ENCODE peak calls at places on chromosomes 13 and 19, in eight cellular contexts. One of them, this sample, is unnamed.

GRCh38 chr19:46528601-46529447 is 33.2 kb upstream of the PNMA8B start:
- DNase-seq in progenitor cell of endocrine pancreas: no peak
- DNase-seq in fibroblast of pulmonary artery: no peak
- DNase-seq in AG04450: no peak
- DNase-seq in fibroblast of the aortic adventitia: no peak
- DNase-seq in uterus: no peak
- DNase-seq in omental fat pad: no peak
- DNase-seq in left ventricle myocardium inferior: no peak
- DNase-seq in this sample: no peak

GRCh38 chr13:99465454-99465853 is 35.8 kb upstream of the TM9SF2 start:
- DNase-seq in omental fat pad: no peak
- DNase-seq in uterus: no peak
- DNase-seq in fibroblast of pulmonary artery: no peak
- DNase-seq in left ventricle myocardium inferior: no peak
- DNase-seq in fibroblast of the aortic adventitia: no peak
- DNase-seq in progenitor cell of endocrine pancreas: no peak
- DNase-seq in AG04450: no peak
- DNase-seq in this sample: no peak

GRCh38 chr13:56752630-56753029 is 388.1 kb upstream of the PRR20A start:
- DNase-seq in uterus: no peak
- DNase-seq in fibroblast of the aortic adventitia: no peak
- DNase-seq in left ventricle myocardium inferior: no peak
- DNase-seq in AG04450: no peak
- DNase-seq in omental fat pad: no peak
- DNase-seq in progenitor cell of endocrine pancreas: no peak
- DNase-seq in fibroblast of pulmonary artery: no peak
- DNase-seq in this sample: no peak

GRCh38 chr13:113927661-113928581 is 46.0 kb downstream of the C13orf46 start:
- DNase-seq in left ventricle myocardium inferior: peak
- DNase-seq in progenitor cell of endocrine pancreas: no peak
- DNase-seq in uterus: peak
- DNase-seq in omental fat pad: peak
- DNase-seq in AG04450: peak
- DNase-seq in fibroblast of pulmonary artery: peak
- DNase-seq in fibroblast of the aortic adventitia: peak
- DNase-seq in this sample: peak

GRCh38 chr13:27713767-27714166 is 78.5 kb upstream of the GSX1 start:
- DNase-seq in fibroblast of the aortic adventitia: no peak
- DNase-seq in fibroblast of pulmonary artery: no peak
- DNase-seq in uterus: no peak
- DNase-seq in progenitor cell of endocrine pancreas: no peak
- DNase-seq in AG04450: no peak
- DNase-seq in omental fat pad: no peak
- DNase-seq in left ventricle myocardium inferior: no peak
- DNase-seq in this sample: no peak

GRCh38 chr19:3984584-3984907 is 717 bp downstream of the EEF2 start:
- DNase-seq in fibroblast of pulmonary artery: no peak
- DNase-seq in uterus: no peak
- DNase-seq in left ventricle myocardium inferior: no peak
- DNase-seq in progenitor cell of endocrine pancreas: no peak
- DNase-seq in AG04450: no peak
- DNase-seq in fibroblast of the aortic adventitia: no peak
- DNase-seq in omental fat pad: no peak
- DNase-seq in this sample: no peak

GRCh38 chr19:27758626-27759505 is 1454.1 kb downstream of the UQCRFS1 start:
- DNase-seq in omental fat pad: no peak
- DNase-seq in fibroblast of pulmonary artery: no peak
- DNase-seq in AG04450: no peak
- DNase-seq in progenitor cell of endocrine pancreas: no peak
- DNase-seq in left ventricle myocardium inferior: no peak
- DNase-seq in uterus: no peak
- DNase-seq in fibroblast of the aortic adventitia: no peak
- DNase-seq in this sample: no peak

GRCh38 chr13:44388427-44388826 is 14.8 kb downstream of the SERP2 start:
- DNase-seq in progenitor cell of endocrine pancreas: no peak
- DNase-seq in fibroblast of pulmonary artery: no peak
- DNase-seq in uterus: no peak
- DNase-seq in AG04450: no peak
- DNase-seq in omental fat pad: no peak
- DNase-seq in left ventricle myocardium inferior: peak
- DNase-seq in fibroblast of the aortic adventitia: no peak
- DNase-seq in this sample: no peak

GRCh38 chr19:36838784-36839324 is 667 bp upstream of the ZNF790 start:
- DNase-seq in progenitor cell of endocrine pancreas: no peak
- DNase-seq in fibroblast of the aortic adventitia: no peak
- DNase-seq in left ventricle myocardium inferior: no peak
- DNase-seq in omental fat pad: no peak
- DNase-seq in uterus: no peak
- DNase-seq in fibroblast of pulmonary artery: no peak
- DNase-seq in AG04450: no peak
- DNase-seq in this sample: no peak

GRCh38 chr13:65336106-65336603 is 1894.0 kb downstream of the PCDH9 start:
- DNase-seq in uterus: no peak
- DNase-seq in progenitor cell of endocrine pancreas: no peak
- DNase-seq in left ventricle myocardium inferior: no peak
- DNase-seq in fibroblast of pulmonary artery: no peak
- DNase-seq in AG04450: no peak
- DNase-seq in fibroblast of the aortic adventitia: no peak
- DNase-seq in omental fat pad: no peak
- DNase-seq in this sample: no peak

GRCh38 chr19:8468761-8469458 is 24.1 kb downstream of the HNRNPM start:
- DNase-seq in fibroblast of pulmonary artery: no peak
- DNase-seq in fibroblast of the aortic adventitia: peak
- DNase-seq in progenitor cell of endocrine pancreas: no peak
- DNase-seq in left ventricle myocardium inferior: no peak
- DNase-seq in omental fat pad: no peak
- DNase-seq in AG04450: peak
- DNase-seq in uterus: no peak
- DNase-seq in this sample: peak

DNA sequence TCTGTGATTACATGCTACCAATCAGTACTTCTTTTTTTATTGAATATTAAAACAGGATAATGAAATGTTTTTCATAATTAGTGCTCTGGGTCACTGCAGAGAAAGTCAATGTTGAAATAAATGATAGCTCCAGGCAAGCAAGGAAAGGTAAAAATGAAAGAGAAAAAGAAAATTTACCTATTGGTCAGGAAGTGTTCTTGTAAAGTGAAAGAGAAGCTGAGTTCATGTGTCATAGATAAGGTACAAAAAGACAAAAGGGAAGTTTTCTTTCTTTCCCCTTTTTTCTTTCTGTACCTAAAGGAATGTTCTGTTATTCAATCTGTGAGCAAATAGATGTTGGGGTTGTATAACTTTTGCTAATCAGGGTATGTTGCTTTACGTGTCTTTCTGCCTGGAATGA is 197.0 kb downstream of the PCDH9 start:
- DNase-seq in omental fat pad: no peak
- DNase-seq in left ventricle myocardium inferior: no peak
- DNase-seq in AG04450: no peak
- DNase-seq in uterus: no peak
- DNase-seq in progenitor cell of endocrine pancreas: no peak
- DNase-seq in fibroblast of pulmonary artery: no peak
- DNase-seq in fibroblast of the aortic adventitia: no peak
- DNase-seq in this sample: no peak
- TF ChIP-seq CTCF in omental fat pad: no peak
- TF ChIP-seq CTCF in left ventricle myocardium inferior: no peak
- TF ChIP-seq CTCF in AG04450: no peak
- TF ChIP-seq CTCF in uterus: no peak
- TF ChIP-seq CTCF in progenitor cell of endocrine pancreas: no peak
- TF ChIP-seq CTCF in fibroblast of pulmonary artery: no peak
- TF ChIP-seq CTCF in fibroblast of the aortic adventitia: no peak
- TF ChIP-seq CTCF in this sample: no peak

GRCh38 chr13:26221399-26221720 is 754 bp downstream of the RNF6 start:
- DNase-seq in progenitor cell of endocrine pancreas: no peak
- DNase-seq in fibroblast of pulmonary artery: no peak
- DNase-seq in uterus: no peak
- DNase-seq in fibroblast of the aortic adventitia: no peak
- DNase-seq in omental fat pad: no peak
- DNase-seq in AG04450: no peak
- DNase-seq in left ventricle myocardium inferior: no peak
- DNase-seq in this sample: no peak

GRCh38 chr13:26219726-26220125 is 2.4 kb downstream of the RNF6 start:
- DNase-seq in fibroblast of pulmonary artery: no peak
- DNase-seq in left ventricle myocardium inferior: no peak
- DNase-seq in uterus: no peak
- DNase-seq in omental fat pad: no peak
- DNase-seq in AG04450: no peak
- DNase-seq in progenitor cell of endocrine pancreas: no peak
- DNase-seq in fibroblast of the aortic adventitia: peak
- DNase-seq in this sample: peak

GRCh38 chr13:26222523-26223046 is 471 bp upstream of the RNF6 start:
- DNase-seq in left ventricle myocardium inferior: no peak
- DNase-seq in fibroblast of pulmonary artery: no peak
- DNase-seq in AG04450: no peak
- DNase-seq in omental fat pad: no peak
- DNase-seq in uterus: no peak
- DNase-seq in progenitor cell of endocrine pancreas: no peak
- DNase-seq in fibroblast of the aortic adventitia: no peak
- DNase-seq in this sample: no peak

GRCh38 chr13:26220575-26220974 is 1.5 kb downstream of the RNF6 start:
- DNase-seq in fibroblast of pulmonary artery: peak
- DNase-seq in omental fat pad: no peak
- DNase-seq in fibroblast of the aortic adventitia: peak
- DNase-seq in AG04450: no peak
- DNase-seq in left ventricle myocardium inferior: no peak
- DNase-seq in uterus: no peak
- DNase-seq in progenitor cell of endocrine pancreas: no peak
- DNase-seq in this sample: peak

DNA sequence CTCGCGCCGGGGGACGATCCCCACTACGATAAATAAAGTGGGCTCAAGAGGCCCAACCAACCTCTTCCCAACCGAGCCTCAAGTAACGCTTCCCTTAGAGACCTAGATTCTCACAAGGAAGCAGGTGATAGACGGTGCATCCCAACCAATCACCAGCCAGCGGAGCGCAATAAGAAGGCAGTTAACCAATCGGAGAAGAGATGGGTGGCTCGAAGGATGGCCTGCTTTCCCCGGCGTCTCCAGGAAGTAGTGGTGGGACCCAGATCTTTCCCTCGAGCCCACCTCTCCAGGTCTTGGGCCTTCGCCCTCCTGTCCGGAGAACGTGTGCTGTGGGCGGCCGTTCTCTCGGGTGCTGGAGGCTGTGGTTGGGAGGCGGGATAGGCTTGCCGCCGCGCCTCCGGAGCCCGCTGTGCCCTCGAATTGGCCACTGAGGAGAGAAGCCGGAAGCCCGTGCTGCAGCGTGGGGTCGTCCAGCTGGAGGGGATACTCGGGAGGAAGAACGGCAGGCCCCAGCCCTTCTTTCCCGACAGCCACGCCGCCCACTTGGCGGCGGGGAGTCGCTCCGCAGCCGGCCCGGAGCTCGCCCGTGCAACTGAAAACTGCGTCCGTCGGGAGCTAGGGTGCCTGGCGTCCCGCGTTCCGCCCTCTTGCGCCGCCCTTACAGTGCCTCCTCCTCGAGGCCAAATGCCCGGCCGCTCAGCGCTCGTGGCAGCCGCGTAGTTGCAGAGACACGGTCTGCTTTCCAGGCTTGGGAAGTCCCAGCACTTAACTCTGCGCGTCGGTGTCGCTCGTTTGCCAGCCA is at the start of gene RNF6:
- DNase-seq in progenitor cell of endocrine pancreas: peak
- DNase-seq in fibroblast of pulmonary artery: peak
- DNase-seq in fibroblast of the aortic adventitia: peak
- DNase-seq in AG04450: peak
- DNase-seq in omental fat pad: peak
- DNase-seq in uterus: peak
- DNase-seq in left ventricle myocardium inferior: peak
- DNase-seq in this sample: peak
- TF ChIP-seq CTCF in progenitor cell of endocrine pancreas: no peak
- TF ChIP-seq CTCF in fibroblast of pulmonary artery: no peak
- TF ChIP-seq CTCF in fibroblast of the aortic adventitia: no peak
- TF ChIP-seq CTCF in AG04450: no peak
- TF ChIP-seq CTCF in omental fat pad: no peak
- TF ChIP-seq CTCF in uterus: no peak
- TF ChIP-seq CTCF in left ventricle myocardium inferior: peak
- TF ChIP-seq CTCF in this sample: no peak

DNA sequence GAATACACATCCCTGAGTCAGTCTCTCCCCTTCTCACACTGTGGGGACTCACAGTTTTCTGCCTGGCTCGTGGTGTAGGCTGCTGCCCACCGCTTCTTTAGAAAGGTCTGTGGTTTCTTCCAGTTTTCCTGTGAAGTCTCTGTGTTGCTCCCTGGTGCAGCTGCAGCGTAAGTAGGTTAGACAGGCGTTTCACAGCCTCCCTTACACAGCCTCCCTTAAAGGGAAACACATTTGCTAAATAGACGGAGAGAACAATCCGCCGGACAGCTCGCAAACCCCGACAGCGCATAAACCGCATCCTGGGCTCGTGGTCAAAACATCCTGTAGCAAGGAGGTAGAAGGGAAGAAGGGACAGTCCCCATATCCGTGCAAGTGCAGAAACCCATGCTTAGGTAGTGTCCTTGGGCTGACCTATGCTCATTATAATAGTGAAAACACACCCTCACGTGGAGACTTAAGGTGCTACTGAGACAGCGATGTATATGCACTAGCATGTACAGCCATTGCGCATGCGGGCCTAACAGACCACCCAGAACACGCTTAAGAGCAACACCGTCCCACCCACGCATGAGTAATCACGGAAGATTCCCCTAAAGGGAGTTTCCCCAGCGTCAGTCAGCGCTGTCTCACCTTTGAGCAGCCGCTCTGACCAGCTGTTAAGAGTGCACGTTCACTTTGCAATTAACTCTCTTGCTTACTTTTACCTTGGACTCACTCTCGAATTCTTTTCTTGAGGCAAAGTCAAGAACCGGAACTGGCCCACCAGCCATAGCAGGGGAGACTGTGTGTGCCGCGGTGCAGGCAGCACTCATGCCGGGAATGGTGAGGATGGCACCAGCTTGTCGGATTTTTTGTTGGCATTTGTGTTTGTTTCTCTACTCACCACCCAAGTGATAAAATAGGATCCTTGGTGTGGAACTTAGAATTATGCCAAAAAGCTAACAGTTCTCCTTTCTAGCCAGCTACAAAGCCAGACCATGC is 16.6 kb downstream of the SIGLEC8 start:
- DNase-seq in fibroblast of pulmonary artery: no peak
- DNase-seq in progenitor cell of endocrine pancreas: no peak
- DNase-seq in omental fat pad: no peak
- DNase-seq in AG04450: no peak
- DNase-seq in uterus: no peak
- DNase-seq in left ventricle myocardium inferior: no peak
- DNase-seq in fibroblast of the aortic adventitia: no peak
- DNase-seq in this sample: peak
- TF ChIP-seq CTCF in fibroblast of pulmonary artery: no peak
- TF ChIP-seq CTCF in progenitor cell of endocrine pancreas: no peak
- TF ChIP-seq CTCF in omental fat pad: no peak
- TF ChIP-seq CTCF in AG04450: no peak
- TF ChIP-seq CTCF in uterus: no peak
- TF ChIP-seq CTCF in left ventricle myocardium inferior: no peak
- TF ChIP-seq CTCF in fibroblast of the aortic adventitia: no peak
- TF ChIP-seq CTCF in this sample: no peak

DNA sequence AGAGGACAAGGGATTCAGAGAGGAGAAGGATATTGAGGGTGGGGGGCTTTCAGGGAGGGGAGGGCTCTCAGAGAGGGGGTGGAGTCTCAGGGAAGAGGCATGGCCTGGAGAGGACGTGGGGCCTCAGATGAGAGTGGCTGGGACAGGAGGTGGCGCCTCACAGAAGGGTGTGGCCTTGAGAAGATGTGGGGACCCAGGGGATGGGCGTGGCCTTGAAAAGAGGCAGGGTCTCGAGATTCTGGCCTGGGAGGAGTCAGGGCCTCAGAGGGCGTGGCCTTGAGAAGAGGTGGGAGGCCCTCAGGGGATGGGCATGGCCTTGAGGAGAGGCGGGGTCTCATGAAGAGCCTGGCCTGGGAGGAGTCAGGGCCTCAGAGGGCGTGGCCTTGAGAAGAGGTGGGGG is 23.7 kb upstream of the TNFSF14 start:
- DNase-seq in fibroblast of pulmonary artery: no peak
- DNase-seq in progenitor cell of endocrine pancreas: no peak
- DNase-seq in uterus: no peak
- DNase-seq in AG04450: no peak
- DNase-seq in omental fat pad: no peak
- DNase-seq in left ventricle myocardium inferior: no peak
- DNase-seq in fibroblast of the aortic adventitia: no peak
- DNase-seq in this sample: no peak
- TF ChIP-seq CTCF in fibroblast of pulmonary artery: no peak
- TF ChIP-seq CTCF in progenitor cell of endocrine pancreas: no peak
- TF ChIP-seq CTCF in uterus: no peak
- TF ChIP-seq CTCF in AG04450: no peak
- TF ChIP-seq CTCF in omental fat pad: no peak
- TF ChIP-seq CTCF in left ventricle myocardium inferior: no peak
- TF ChIP-seq CTCF in fibroblast of the aortic adventitia: no peak
- TF ChIP-seq CTCF in this sample: no peak